ENCODE peak calls at places on chromosomes 2 and 18, in six cellular contexts. Y is HepG2, L is GM12878, T is GM12891, W is K562, M is H1. Q is an unnamed sample.

GRCh38 chr2:231987088-231987788 is 25.7 kb downstream of the DIS3L2 start:
- DNase-seq in T (no peak), L (no peak), M (no peak), Y (peak), W (no peak), Q (no peak)

GRCh38 chr18:34223893-34224422 is 755 bp downstream of the NOL4 start:
- DNase-seq in Y (no peak), W (no peak), M (no peak), L (no peak), T (no peak), Q (no peak)

GRCh38 chr18:5287854-5288253 is 7.7 kb downstream of the ZBTB14 start:
- DNase-seq in M (no peak), T (no peak), L (no peak), Y (no peak), W (no peak), Q (no peak)

GRCh38 chr2:109619131-109619615 is 5.0 kb downstream of the SOWAHC start:
- DNase-seq in Y (no peak), T (no peak), L (no peak), W (no peak), M (no peak), Q (no peak)

GRCh38 chr2:196131949-196132925 is 39.1 kb downstream of the STK17B start:
- DNase-seq in Y (no peak), T (no peak), L (no peak), W (no peak), M (no peak), Q (no peak)

GRCh38 chr18:55401638-55402191 is 186.3 kb downstream of the TCF4 start:
- DNase-seq in M (no peak), W (no peak), L (no peak), T (no peak), Y (peak), Q (no peak)

GRCh38 chr18:7778181-7778580 is 211.1 kb downstream of the PTPRM start:
- DNase-seq in M (no peak), T (no peak), W (no peak), Y (no peak), L (no peak), Q (no peak)

GRCh38 chr2:236638707-236639106 is 69.1 kb downstream of the ACKR3 start:
- DNase-seq in L (no peak), M (no peak), T (no peak), W (no peak), Y (no peak), Q (no peak)

GRCh38 chr18:75545189-75545588 is 117.7 kb upstream of the SMIM21 start:
- DNase-seq in T (no peak), Y (no peak), M (no peak), L (no peak), W (no peak), Q (no peak)

DNA sequence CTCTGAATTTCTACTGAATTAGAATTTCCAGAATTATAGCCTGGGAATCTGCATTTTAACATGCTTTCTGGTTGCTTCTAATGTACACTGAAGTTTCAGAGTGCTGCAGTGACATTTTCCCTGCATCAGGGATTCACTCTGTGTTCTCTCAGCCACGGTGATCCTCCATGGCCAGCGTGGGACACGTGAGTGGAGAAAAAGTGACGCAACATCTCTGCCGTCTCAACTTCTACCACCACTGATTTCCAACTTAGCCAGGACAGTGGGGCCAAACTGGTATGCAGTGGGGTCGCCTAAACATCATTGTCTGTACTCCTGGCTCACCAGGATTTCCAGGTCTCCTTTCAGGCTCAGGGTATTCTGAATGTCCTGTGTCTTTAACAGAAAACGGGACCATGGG is 44.6 kb downstream of the LAMA3 start:
- DNase-seq in M (no peak), W (no peak), T (no peak), Y (no peak), L (no peak), Q (no peak)
- TF ChIP-seq TAF1 in M (no peak), W (no peak), T (no peak), Y (no peak), L (no peak), Q (no peak)

GRCh38 chr2:6917071-6917760 is at the start of gene RNF144A:
- DNase-seq in M (no peak), L (no peak), T (peak), Y (no peak), W (peak), Q (peak)
- TF ChIP-seq POLR2A in M (no peak), L (peak), T (no peak), Y (peak), W (no peak), Q (no peak)

GRCh38 chr2:219421323-219421722 is 3.1 kb downstream of the DES start:
- DNase-seq in T (no peak), M (no peak), L (no peak), Y (no peak), W (no peak), Q (no peak)

GRCh38 chr2:219425238-219426067 is 7.3 kb downstream of the DES start:
- DNase-seq in L (no peak), M (no peak), Y (no peak), W (no peak), T (no peak), Q (no peak)

GRCh38 chr2:219426068-219426443 is 7.9 kb downstream of the DES start:
- DNase-seq in W (no peak), T (no peak), Y (no peak), L (no peak), M (no peak), Q (no peak)

GRCh38 chr2:219422944-219423534 is 4.9 kb downstream of the DES start:
- DNase-seq in M (no peak), T (no peak), Y (no peak), L (no peak), W (no peak), Q (no peak)

GRCh38 chr2:219423656-219424378 is 5.6 kb downstream of the DES start:
- DNase-seq in Y (no peak), M (no peak), L (no peak), T (no peak), W (no peak), Q (no peak)
- TF ChIP-seq POLR2AphosphoS5 in Y (no peak), M (no peak), L (no peak), T (no peak), W (no peak), Q (no peak)

GRCh38 chr2:230412369-230412706 is 3.7 kb upstream of the SP100 start:
- DNase-seq in L (no peak), W (no peak), Y (no peak), M (no peak), T (no peak), Q (no peak)

GRCh38 chr2:230414302-230414701 is 1.7 kb upstream of the SP100 start:
- DNase-seq in T (no peak), Y (no peak), W (no peak), M (no peak), L (no peak), Q (no peak)

GRCh38 chr2:230411484-230412368 is 4.3 kb upstream of the SP100 start:
- DNase-seq in L (no peak), W (peak), Y (peak), M (no peak), T (peak), Q (peak)

GRCh38 chr2:230412846-230413245 is 3.2 kb upstream of the SP100 start:
- DNase-seq in M (no peak), W (peak), T (no peak), L (no peak), Y (no peak), Q (no peak)

DNA sequence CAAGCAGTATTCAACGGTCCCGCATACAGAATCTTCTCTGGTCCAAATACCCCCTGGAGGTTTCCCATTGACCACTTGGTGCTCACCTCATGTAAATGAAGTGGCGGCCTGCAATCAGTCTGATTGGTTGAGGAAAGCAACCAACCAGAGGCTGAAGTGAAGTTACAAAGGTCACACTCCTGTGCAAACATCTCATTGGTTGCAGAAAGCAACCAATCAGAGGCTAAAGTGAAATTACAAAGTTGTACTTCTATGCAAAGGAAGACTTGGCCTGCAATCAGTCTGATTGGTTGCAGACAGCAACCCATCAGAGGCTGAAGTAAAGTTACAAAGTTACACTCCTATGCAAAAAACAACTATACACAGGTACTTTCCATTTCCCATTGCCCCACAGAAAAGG is 2.5 kb upstream of the SP100 start:
- DNase-seq in L (peak), W (no peak), Y (peak), T (no peak), M (no peak), Q (no peak)
- TF ChIP-seq TAF1 in L (no peak), W (no peak), Y (no peak), T (no peak), M (no peak), Q (no peak)

DNA sequence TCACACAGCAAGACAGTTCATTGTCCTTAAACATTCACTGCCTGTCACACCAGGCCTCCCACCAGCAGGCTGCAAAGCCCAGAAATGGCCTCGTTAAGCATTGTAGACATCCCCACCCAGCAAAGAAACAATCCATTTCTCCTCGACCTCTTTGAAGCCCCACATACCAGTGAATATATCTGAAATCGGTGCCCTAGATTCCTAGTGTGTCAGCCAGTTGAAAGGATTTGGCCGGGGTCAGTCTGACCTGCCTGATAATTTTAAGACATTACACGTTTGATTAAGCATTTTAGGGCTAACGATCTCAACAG is 247.0 kb upstream of the CHAC2 start:
- DNase-seq in M (no peak), L (no peak), W (no peak), T (no peak), Y (no peak), Q (no peak)
- TF ChIP-seq POLR2A in M (no peak), L (no peak), W (no peak), T (no peak), Y (no peak), Q (no peak)

GRCh38 chr2:28583899-28584553 is 88.2 kb downstream of the PLB1 start:
- DNase-seq in W (peak), T (no peak), Y (peak), L (no peak), M (peak), Q (no peak)
- TF ChIP-seq POLR2AphosphoS5 in W (no peak), T (no peak), Y (no peak), L (no peak), M (no peak), Q (no peak)

GRCh38 chr2:136005462-136006205 is 20.2 kb upstream of the DARS1 start:
- DNase-seq in M (no peak), W (no peak), T (no peak), L (no peak), Y (no peak), Q (no peak)

GRCh38 chr2:136001147-136001546 is 15.7 kb upstream of the DARS1 start:
- DNase-seq in L (no peak), T (no peak), Y (no peak), W (no peak), M (no peak), Q (no peak)

GRCh38 chr2:136008205-136008865 is 22.9 kb upstream of the DARS1 start:
- DNase-seq in M (no peak), L (no peak), T (no peak), W (no peak), Y (no peak), Q (no peak)

GRCh38 chr2:136006658-136007057 is 21.2 kb upstream of the DARS1 start:
- DNase-seq in W (no peak), L (no peak), M (no peak), Y (no peak), T (no peak), Q (no peak)

DNA sequence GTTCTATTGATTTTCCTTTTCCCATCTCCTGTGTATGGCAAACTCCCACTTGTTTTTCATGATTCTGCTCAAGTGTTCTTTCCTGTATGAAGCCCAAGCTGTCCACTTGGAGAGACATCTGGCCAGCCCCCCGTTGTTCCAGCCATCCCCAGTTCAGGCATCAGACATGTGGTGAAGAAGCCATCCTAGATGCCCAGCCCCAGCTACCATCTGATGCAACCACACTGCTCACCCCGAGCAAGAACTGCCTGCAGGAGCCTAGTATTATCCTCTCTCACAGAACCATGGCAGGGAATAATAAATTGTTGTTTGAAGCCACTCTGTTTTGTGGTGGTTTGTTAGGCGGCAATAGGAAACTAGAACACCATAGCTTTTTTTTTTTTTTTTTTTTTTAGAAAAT is 19.5 kb upstream of the DARS1 start:
- DNase-seq in W (no peak), M (no peak), T (no peak), Y (no peak), L (no peak), Q (no peak)
- TF ChIP-seq TAF1 in W (no peak), M (no peak), T (no peak), Y (no peak), L (no peak), Q (no peak)

DNA sequence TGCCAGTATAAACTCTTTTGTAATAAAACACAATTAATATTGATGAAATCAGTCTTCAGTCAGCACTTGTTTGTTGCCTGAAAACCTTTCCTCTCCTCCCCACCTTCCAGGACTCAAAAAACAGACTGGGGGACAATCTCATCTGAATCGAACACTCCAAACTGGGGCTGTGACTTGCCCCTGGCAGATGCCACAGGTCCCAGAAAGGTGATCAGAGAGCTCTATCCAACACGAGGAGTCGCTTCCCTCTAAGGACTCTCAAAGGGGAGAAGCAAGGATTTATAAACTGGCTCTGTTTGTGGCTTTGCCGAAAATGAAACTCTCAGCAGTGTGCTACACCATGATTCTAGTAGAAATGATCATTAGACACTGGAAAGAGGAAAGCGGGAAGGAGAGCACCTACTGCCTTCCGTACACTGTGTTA is 199.2 kb downstream of the TGIF1 start:
- DNase-seq in L (no peak), W (no peak), T (no peak), M (no peak), Y (no peak), Q (no peak)
- TF ChIP-seq POLR2A in L (no peak), W (no peak), T (no peak), M (no peak), Y (no peak), Q (no peak)

DNA sequence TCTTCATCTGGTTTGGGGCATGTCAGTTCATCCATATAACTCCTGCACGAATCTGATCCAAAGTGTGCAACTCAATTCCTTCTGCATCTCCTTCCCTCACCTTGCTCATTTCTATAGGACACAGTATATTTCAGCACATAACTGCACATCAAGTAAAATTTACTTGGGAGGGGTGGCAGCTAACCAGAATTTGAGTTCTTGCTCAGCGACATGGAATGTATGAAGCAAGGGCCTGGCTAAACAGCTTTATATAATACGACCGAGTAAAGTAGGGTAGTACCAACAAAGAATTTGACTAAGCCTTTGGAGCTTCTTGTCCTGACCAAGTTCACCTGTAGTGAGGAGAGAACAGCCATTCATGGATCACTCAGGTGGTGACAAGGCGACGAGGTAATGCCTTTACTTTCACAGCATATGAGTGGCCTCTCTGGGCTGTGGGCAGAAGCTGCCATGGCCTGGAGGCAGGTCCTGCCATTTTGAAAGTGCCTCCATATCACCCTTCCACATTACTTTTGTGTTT is 570.2 kb upstream of the TNP1 start:
- DNase-seq in L (no peak), M (no peak), W (no peak), Y (no peak), T (no peak), Q (no peak)
- TF ChIP-seq POLR2AphosphoS5 in L (no peak), M (no peak), W (no peak), Y (no peak), T (no peak), Q (no peak)

GRCh38 chr2:167353605-167354280 is 465.5 kb downstream of the XIRP2 start:
- DNase-seq in T (no peak), W (no peak), L (no peak), Y (no peak), M (no peak), Q (no peak)
- TF ChIP-seq TAF1 in T (no peak), W (no peak), L (no peak), Y (no peak), M (no peak), Q (no peak)

Q was measured in GM12892.